ENCODE peak calls at places on chromosomes 12 and 14, in eight cellular contexts. U is central memory CD8-positive, alpha-beta T cell; L is ovary; Q is OCI-M1; V is globus pallidus; M is NCI-H1105; G is smooth muscle cell of the brain vasculature; O is stimulated activated CD4-positive, alpha-beta T cell treated with anti-CD3 and anti-CD28 coated beads, Interleukin-4, amount 100 ng/mL, for 24 hours. B is an unnamed sample.

GRCh38 chr12:100566887-100567637 is 6.4 kb upstream of the GAS2L3 start:
- DNase-seq in O (no peak), Q (peak), U (no peak), V (peak), M (no peak), G (no peak), L (no peak), B (peak)

GRCh38 chr14:101849640-101850039 is 88.1 kb downstream of the PPP2R5C start:
- DNase-seq in M (no peak), Q (no peak), L (no peak), U (no peak), O (no peak), V (no peak), G (no peak), B (no peak)

GRCh38 chr14:99872786-99873440 is 79.7 kb downstream of the EML1 start:
- DNase-seq in U (no peak), L (no peak), O (no peak), V (peak), G (no peak), M (no peak), Q (no peak), B (no peak)

GRCh38 chr12:8676651-8677050 is 14.0 kb upstream of the MFAP5 start:
- DNase-seq in G (no peak), L (no peak), M (no peak), U (no peak), Q (no peak), O (no peak), V (no peak), B (no peak)

GRCh38 chr14:74240794-74241610 is 1.8 kb downstream of the VSX2 start:
- DNase-seq in U (no peak), M (no peak), O (no peak), G (no peak), L (no peak), Q (no peak), V (no peak), B (no peak)

GRCh38 chr14:52776816-52777215 is 14.6 kb downstream of the GNPNAT1 start:
- DNase-seq in U (no peak), M (no peak), O (no peak), Q (no peak), L (no peak), V (no peak), G (no peak), B (no peak)

GRCh38 chr14:90599748-90600507 is 203.1 kb downstream of the CALM1 start:
- DNase-seq in U (no peak), G (no peak), L (no peak), V (peak), O (no peak), Q (peak), M (no peak), B (peak)

GRCh38 chr14:36506732-36507614 is 13.1 kb downstream of the NKX2-1 start:
- DNase-seq in L (no peak), M (no peak), Q (no peak), U (no peak), G (no peak), O (no peak), V (no peak), B (no peak)

GRCh38 chr14:104256025-104256424 is 117.6 kb downstream of the KIF26A start:
- DNase-seq in M (no peak), L (no peak), U (no peak), G (no peak), Q (no peak), O (no peak), V (no peak), B (no peak)

GRCh38 chr12:131415781-131416180 is 295.1 kb upstream of the SFSWAP start:
- DNase-seq in G (no peak), V (no peak), M (no peak), O (no peak), Q (peak), U (no peak), L (no peak), B (no peak)